ENCODE peak calls at places on chromosomes 1 and 21, in nine cellular contexts. One of them, this sample, is unnamed.

GRCh38 chr1:119924948-119925898 is 28.9 kb upstream of the ADAM30 start:
- DNase-seq in astrocyte of the spinal cord: no peak
- DNase-seq in pancreas: no peak
- DNase-seq in SK-N-SH: no peak
- DNase-seq in colonic mucosa: no peak
- DNase-seq in transverse colon: no peak
- DNase-seq in left ventricle myocardium inferior: no peak
- DNase-seq in prostate gland: no peak
- DNase-seq in lung: no peak
- DNase-seq in this sample: no peak

GRCh38 chr1:224615861-224616760 is at the start of gene CNIH3:
- DNase-seq in astrocyte of the spinal cord: peak; percentile 90
- DNase-seq in pancreas: peak; percentile 79
- DNase-seq in SK-N-SH: peak; percentile 68
- DNase-seq in colonic mucosa: no peak
- DNase-seq in transverse colon: no peak
- DNase-seq in left ventricle myocardium inferior: no peak
- DNase-seq in prostate gland: peak; percentile 23
- DNase-seq in lung: no peak
- DNase-seq in this sample: peak; percentile 72

GRCh38 chr21:35782667-35783066 is 277.7 kb downstream of the SETD4 start:
- DNase-seq in astrocyte of the spinal cord: no peak
- DNase-seq in pancreas: no peak
- DNase-seq in SK-N-SH: no peak
- DNase-seq in colonic mucosa: no peak
- DNase-seq in transverse colon: no peak
- DNase-seq in left ventricle myocardium inferior: no peak
- DNase-seq in prostate gland: no peak
- DNase-seq in lung: no peak
- DNase-seq in this sample: no peak

GRCh38 chr1:62070384-62071011 is 124.2 kb upstream of the L1TD1 start:
- DNase-seq in astrocyte of the spinal cord: peak; percentile 44
- DNase-seq in pancreas: no peak
- DNase-seq in SK-N-SH: peak; percentile 39
- DNase-seq in colonic mucosa: no peak
- DNase-seq in transverse colon: no peak
- DNase-seq in left ventricle myocardium inferior: no peak
- DNase-seq in prostate gland: no peak
- DNase-seq in lung: no peak
- DNase-seq in this sample: no peak

GRCh38 chr1:53588053-53588779 is 129.0 kb downstream of the DMRTB1 start:
- DNase-seq in astrocyte of the spinal cord: no peak
- DNase-seq in pancreas: no peak
- DNase-seq in SK-N-SH: peak; percentile 7
- DNase-seq in colonic mucosa: peak; percentile 4
- DNase-seq in transverse colon: no peak
- DNase-seq in left ventricle myocardium inferior: no peak
- DNase-seq in prostate gland: no peak
- DNase-seq in lung: no peak
- DNase-seq in this sample: no peak

GRCh38 chr1:1040004-1040991 is 20.4 kb downstream of the AGRN start:
- DNase-seq in astrocyte of the spinal cord: peak; percentile 82
- DNase-seq in pancreas: peak; percentile 60
- DNase-seq in SK-N-SH: peak; percentile 98
- DNase-seq in colonic mucosa: peak; percentile 82
- DNase-seq in transverse colon: peak; percentile 82
- DNase-seq in left ventricle myocardium inferior: peak; percentile 69
- DNase-seq in prostate gland: peak; percentile 78
- DNase-seq in lung: peak; percentile 74
- DNase-seq in this sample: peak; percentile 85

GRCh38 chr1:30768169-30768829 is 10.7 kb upstream of the LAPTM5 start:
- DNase-seq in astrocyte of the spinal cord: no peak
- DNase-seq in pancreas: no peak
- DNase-seq in SK-N-SH: no peak
- DNase-seq in colonic mucosa: no peak
- DNase-seq in transverse colon: no peak
- DNase-seq in left ventricle myocardium inferior: no peak
- DNase-seq in prostate gland: no peak
- DNase-seq in lung: no peak
- DNase-seq in this sample: no peak

GRCh38 chr1:47059376-47059775 is 7.7 kb upstream of the CYP4Z1 start:
- DNase-seq in astrocyte of the spinal cord: no peak
- DNase-seq in pancreas: no peak
- DNase-seq in SK-N-SH: no peak
- DNase-seq in colonic mucosa: no peak
- DNase-seq in transverse colon: no peak
- DNase-seq in left ventricle myocardium inferior: no peak
- DNase-seq in prostate gland: peak; percentile 10
- DNase-seq in lung: no peak
- DNase-seq in this sample: no peak

GRCh38 chr1:20648946-20649345 is 12.2 kb downstream of the DDOST start:
- DNase-seq in astrocyte of the spinal cord: no peak
- DNase-seq in pancreas: no peak
- DNase-seq in SK-N-SH: no peak
- DNase-seq in colonic mucosa: no peak
- DNase-seq in transverse colon: no peak
- DNase-seq in left ventricle myocardium inferior: no peak
- DNase-seq in prostate gland: no peak
- DNase-seq in lung: no peak
- DNase-seq in this sample: no peak

GRCh38 chr1:20652300-20652699 is 8.9 kb downstream of the DDOST start:
- DNase-seq in astrocyte of the spinal cord: no peak
- DNase-seq in pancreas: no peak
- DNase-seq in SK-N-SH: no peak
- DNase-seq in colonic mucosa: no peak
- DNase-seq in transverse colon: no peak
- DNase-seq in left ventricle myocardium inferior: no peak
- DNase-seq in prostate gland: no peak
- DNase-seq in lung: no peak
- DNase-seq in this sample: no peak

GRCh38 chr1:20658166-20658915 is 2.8 kb downstream of the DDOST start:
- DNase-seq in astrocyte of the spinal cord: no peak
- DNase-seq in pancreas: no peak
- DNase-seq in SK-N-SH: no peak
- DNase-seq in colonic mucosa: no peak
- DNase-seq in transverse colon: no peak
- DNase-seq in left ventricle myocardium inferior: no peak
- DNase-seq in prostate gland: no peak
- DNase-seq in lung: no peak
- DNase-seq in this sample: no peak

GRCh38 chr1:20657024-20657423 is 4.1 kb downstream of the DDOST start:
- DNase-seq in astrocyte of the spinal cord: no peak
- DNase-seq in pancreas: no peak
- DNase-seq in SK-N-SH: no peak
- DNase-seq in colonic mucosa: no peak
- DNase-seq in transverse colon: no peak
- DNase-seq in left ventricle myocardium inferior: no peak
- DNase-seq in prostate gland: no peak
- DNase-seq in lung: no peak
- DNase-seq in this sample: no peak

DNA sequence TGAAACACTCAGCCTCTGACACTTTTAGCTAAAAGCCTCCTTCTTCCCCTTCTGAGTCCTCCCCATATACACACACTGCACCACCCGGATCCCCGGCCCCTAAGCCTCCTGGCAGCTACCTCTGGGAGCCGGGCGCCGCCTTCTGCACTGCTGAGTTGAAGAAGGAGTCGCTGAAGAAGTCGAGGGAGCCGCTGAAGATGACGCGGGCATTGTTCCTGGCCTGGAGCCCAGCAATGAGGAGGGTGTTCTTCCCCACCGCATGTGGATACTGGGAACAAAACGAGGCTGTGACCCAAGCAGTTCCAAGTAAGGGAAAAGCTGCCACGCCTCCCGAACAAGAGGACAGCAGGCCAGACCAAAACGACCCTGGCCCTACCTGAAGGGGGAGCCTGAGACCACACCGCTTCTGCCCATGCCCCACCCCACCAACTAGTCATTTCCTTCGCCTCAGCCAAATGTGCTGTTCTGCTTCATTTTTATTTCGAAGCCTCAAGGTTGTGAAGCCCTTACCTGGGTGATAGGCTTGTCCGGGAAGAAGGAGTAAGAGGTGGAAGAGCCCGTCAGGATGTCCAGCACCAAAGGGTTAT is 7.0 kb downstream of the DDOST start:
- DNase-seq in astrocyte of the spinal cord: peak; percentile 4
- DNase-seq in pancreas: no peak
- DNase-seq in SK-N-SH: no peak
- DNase-seq in colonic mucosa: no peak
- DNase-seq in transverse colon: no peak
- DNase-seq in left ventricle myocardium inferior: peak; percentile 43
- DNase-seq in prostate gland: no peak
- DNase-seq in lung: no peak
- DNase-seq in this sample: no peak
- TF ChIP-seq CTCF in astrocyte of the spinal cord: no peak
- TF ChIP-seq CTCF in pancreas: no peak
- TF ChIP-seq CTCF in SK-N-SH: no peak
- TF ChIP-seq CTCF in colonic mucosa: no peak
- TF ChIP-seq CTCF in transverse colon: no peak
- TF ChIP-seq CTCF in left ventricle myocardium inferior: no peak
- TF ChIP-seq CTCF in prostate gland: no peak
- TF ChIP-seq CTCF in lung: no peak
- TF ChIP-seq CTCF in this sample: no peak

GRCh38 chr1:109255097-109255651 is 5.8 kb downstream of the CELSR2 start:
- DNase-seq in astrocyte of the spinal cord: no peak
- DNase-seq in pancreas: no peak
- DNase-seq in SK-N-SH: peak; percentile 50
- DNase-seq in colonic mucosa: no peak
- DNase-seq in transverse colon: no peak
- DNase-seq in left ventricle myocardium inferior: no peak
- DNase-seq in prostate gland: no peak
- DNase-seq in lung: no peak
- DNase-seq in this sample: peak; percentile 66

GRCh38 chr1:109252893-109253802 is 3.8 kb downstream of the CELSR2 start:
- DNase-seq in astrocyte of the spinal cord: no peak
- DNase-seq in pancreas: no peak
- DNase-seq in SK-N-SH: peak; percentile 89
- DNase-seq in colonic mucosa: no peak
- DNase-seq in transverse colon: peak; percentile 40
- DNase-seq in left ventricle myocardium inferior: no peak
- DNase-seq in prostate gland: peak; percentile 78
- DNase-seq in lung: no peak
- DNase-seq in this sample: peak; percentile 45

GRCh38 chr1:109255673-109256072 is 6.3 kb downstream of the CELSR2 start:
- DNase-seq in astrocyte of the spinal cord: no peak
- DNase-seq in pancreas: no peak
- DNase-seq in SK-N-SH: no peak
- DNase-seq in colonic mucosa: no peak
- DNase-seq in transverse colon: no peak
- DNase-seq in left ventricle myocardium inferior: no peak
- DNase-seq in prostate gland: no peak
- DNase-seq in lung: no peak
- DNase-seq in this sample: peak; percentile 65

GRCh38 chr1:109254621-109255096 is 5.3 kb downstream of the CELSR2 start:
- DNase-seq in astrocyte of the spinal cord: no peak
- DNase-seq in pancreas: no peak
- DNase-seq in SK-N-SH: peak; percentile 60
- DNase-seq in colonic mucosa: no peak
- DNase-seq in transverse colon: no peak
- DNase-seq in left ventricle myocardium inferior: no peak
- DNase-seq in prostate gland: no peak
- DNase-seq in lung: no peak
- DNase-seq in this sample: peak; percentile 65

DNA sequence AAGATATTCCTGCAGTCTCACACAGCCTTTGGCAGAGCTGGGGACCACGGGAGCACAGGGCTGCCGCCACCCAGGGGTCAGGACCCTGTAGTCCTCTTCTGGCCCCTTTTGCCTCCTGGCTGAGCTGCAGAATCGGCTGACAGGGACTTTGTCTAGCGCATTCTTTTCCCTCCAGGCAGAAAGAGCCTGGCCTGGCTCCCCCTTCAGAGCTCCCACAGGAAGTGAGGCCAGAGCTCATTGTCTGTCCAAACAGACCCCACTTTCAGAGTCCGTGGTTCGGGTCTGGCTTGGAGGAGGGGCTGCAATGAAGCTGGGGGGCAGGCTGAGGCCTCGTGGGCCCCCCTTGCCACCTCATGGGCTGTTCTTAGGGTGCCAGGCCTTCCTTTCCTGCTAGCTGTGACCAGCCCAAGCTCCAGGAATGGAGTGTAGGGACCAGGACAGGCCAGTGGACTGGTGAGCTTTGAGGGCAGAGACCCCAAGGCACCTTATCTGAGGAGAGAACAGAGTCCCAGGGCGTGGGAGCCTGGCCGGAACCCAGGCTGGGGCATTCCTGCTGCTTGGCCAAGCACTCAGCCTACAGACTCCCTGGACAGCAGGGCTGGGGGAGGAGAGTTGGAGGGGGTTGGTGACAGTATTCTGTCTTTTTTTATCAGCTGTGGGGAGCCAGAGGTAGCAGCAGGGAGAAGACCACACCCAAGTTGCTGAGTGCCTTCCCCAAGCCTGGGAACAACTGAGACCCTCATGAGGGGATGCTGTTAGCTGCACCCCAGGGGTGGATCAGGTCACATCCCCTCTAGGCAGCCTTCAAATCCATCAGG is 4.7 kb downstream of the CELSR2 start:
- DNase-seq in astrocyte of the spinal cord: no peak
- DNase-seq in pancreas: no peak
- DNase-seq in SK-N-SH: peak; percentile 83
- DNase-seq in colonic mucosa: no peak
- DNase-seq in transverse colon: no peak
- DNase-seq in left ventricle myocardium inferior: no peak
- DNase-seq in prostate gland: no peak
- DNase-seq in lung: no peak
- DNase-seq in this sample: peak; percentile 53
- TF ChIP-seq CTCF in astrocyte of the spinal cord: no peak
- TF ChIP-seq CTCF in pancreas: no peak
- TF ChIP-seq CTCF in SK-N-SH: no peak
- TF ChIP-seq CTCF in colonic mucosa: no peak
- TF ChIP-seq CTCF in transverse colon: no peak
- TF ChIP-seq CTCF in left ventricle myocardium inferior: no peak
- TF ChIP-seq CTCF in prostate gland: no peak
- TF ChIP-seq CTCF in lung: no peak
- TF ChIP-seq CTCF in this sample: no peak

GRCh38 chr1:95534985-95535384 is 301.0 kb downstream of the RWDD3 start:
- DNase-seq in astrocyte of the spinal cord: no peak
- DNase-seq in pancreas: peak; percentile 83
- DNase-seq in SK-N-SH: no peak
- DNase-seq in colonic mucosa: no peak
- DNase-seq in transverse colon: no peak
- DNase-seq in left ventricle myocardium inferior: no peak
- DNase-seq in prostate gland: no peak
- DNase-seq in lung: no peak
- DNase-seq in this sample: no peak

DNA sequence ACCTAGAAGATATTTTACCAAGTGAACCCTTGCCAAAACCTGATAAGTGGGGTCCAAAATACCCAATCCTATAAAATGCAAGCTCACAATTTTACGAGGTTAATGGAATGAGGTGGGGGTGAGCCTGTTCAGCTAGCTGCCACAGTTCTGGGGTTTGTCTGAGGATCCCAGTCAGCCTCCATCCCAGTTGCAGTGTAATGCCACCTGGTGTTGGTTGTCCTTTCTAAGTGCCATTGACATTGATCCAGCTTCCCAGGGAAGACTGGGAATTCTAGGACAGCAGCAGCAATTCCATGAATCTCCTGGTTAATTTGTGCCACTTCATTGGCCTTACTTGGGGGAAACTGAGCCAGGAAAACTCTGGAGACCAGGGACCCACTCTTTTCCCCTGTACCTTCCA is 298.3 kb downstream of the RWDD3 start:
- DNase-seq in astrocyte of the spinal cord: no peak
- DNase-seq in pancreas: no peak
- DNase-seq in SK-N-SH: no peak
- DNase-seq in colonic mucosa: no peak
- DNase-seq in transverse colon: no peak
- DNase-seq in left ventricle myocardium inferior: no peak
- DNase-seq in prostate gland: no peak
- DNase-seq in lung: no peak
- DNase-seq in this sample: no peak
- TF ChIP-seq CTCF in astrocyte of the spinal cord: no peak
- TF ChIP-seq CTCF in pancreas: no peak
- TF ChIP-seq CTCF in SK-N-SH: no peak
- TF ChIP-seq CTCF in colonic mucosa: no peak
- TF ChIP-seq CTCF in transverse colon: no peak
- TF ChIP-seq CTCF in left ventricle myocardium inferior: no peak
- TF ChIP-seq CTCF in prostate gland: no peak
- TF ChIP-seq CTCF in lung: no peak
- TF ChIP-seq CTCF in this sample: no peak

GRCh38 chr1:247103777-247104591 is at the start of gene ZNF669:
- DNase-seq in astrocyte of the spinal cord: peak; percentile 97
- DNase-seq in pancreas: peak; percentile 95
- DNase-seq in SK-N-SH: peak; percentile 96
- DNase-seq in colonic mucosa: peak; percentile 98
- DNase-seq in transverse colon: peak; percentile 98
- DNase-seq in left ventricle myocardium inferior: peak; percentile 97
- DNase-seq in prostate gland: peak; percentile 96
- DNase-seq in lung: peak; percentile 97
- DNase-seq in this sample: peak; percentile 99
- TF ChIP-seq CTCF in astrocyte of the spinal cord: no peak
- TF ChIP-seq CTCF in pancreas: no peak
- TF ChIP-seq CTCF in SK-N-SH: no peak
- TF ChIP-seq CTCF in colonic mucosa: no peak
- TF ChIP-seq CTCF in transverse colon: no peak
- TF ChIP-seq CTCF in left ventricle myocardium inferior: no peak
- TF ChIP-seq CTCF in prostate gland: no peak
- TF ChIP-seq CTCF in lung: no peak
- TF ChIP-seq CTCF in this sample: no peak